ENCODE peak calls at places on chromosomes 4 and X, in four cellular contexts. E is fibroblast of mammary gland, V is RWPE1, I is breast epithelium. H is an unnamed sample.

GRCh38 chrX:68708503-68709290 is 61.2 kb downstream of the STARD8 start:
- DNase-seq in E (no peak), V (no peak), I (no peak), H (no peak)

GRCh38 chr4:130359537-130359936 is 1263.6 kb downstream of the C4orf33 start:
- DNase-seq in E (peak), V (peak), I (no peak), H (no peak)

GRCh38 chr4:107035711-107036601 is at the start of gene DKK2:
- DNase-seq in E (peak), V (peak), I (peak), H (no peak)

GRCh38 chr4:155025762-155026457 is 182.5 kb upstream of the NPY2R start:
- DNase-seq in E (peak), V (peak), I (no peak), H (no peak)

GRCh38 chr4:148126825-148127224 is 315.4 kb downstream of the NR3C2 start:
- DNase-seq in E (peak), V (no peak), I (no peak), H (no peak)

GRCh38 chr4:140930556-140930955 is 174.4 kb upstream of the TBC1D9 start:
- DNase-seq in E (no peak), V (no peak), I (no peak), H (no peak)

GRCh38 chrX:120311632-120312000 is 355 bp upstream of the TMEM255A start:
- DNase-seq in E (no peak), V (no peak), I (no peak), H (no peak)

GRCh38 chr4:48949086-48949485 is 37.0 kb upstream of the CWH43 start:
- DNase-seq in E (no peak), V (no peak), I (no peak), H (no peak)

GRCh38 chrX:13652256-13653021 is 502 bp upstream of the TCEANC start:
- DNase-seq in E (peak), V (peak), I (no peak), H (no peak)

GRCh38 chr4:178306565-178306964 is 864.3 kb upstream of the AGA start:
- DNase-seq in E (peak), V (no peak), I (no peak), H (no peak)

GRCh38 chr4:76449824-76450223 is 14.8 kb downstream of the SHROOM3 start:
- DNase-seq in E (no peak), V (no peak), I (no peak), H (no peak)

GRCh38 chr4:138925495-138925894 is 90.1 kb upstream of the NOCT start:
- DNase-seq in E (no peak), V (no peak), I (no peak), H (no peak)

GRCh38 chrX:4850312-4850711 is 1136.9 kb upstream of the PRKX start:
- DNase-seq in E (no peak), V (no peak), I (no peak), H (no peak)

GRCh38 chrX:78517124-78517523 is 142.0 kb downstream of the RTL3 start:
- DNase-seq in E (no peak), V (no peak), I (no peak), H (no peak)

GRCh38 chr4:88446124-88446523 is 10.8 kb upstream of the HERC5 start:
- DNase-seq in E (no peak), V (peak), I (no peak), H (no peak)

GRCh38 chr4:148094149-148094548 is 348.1 kb downstream of the NR3C2 start:
- DNase-seq in E (peak), V (no peak), I (no peak), H (no peak)

GRCh38 chr4:185343726-185344581 is 51.8 kb downstream of the LRP2BP start:
- DNase-seq in E (peak), V (no peak), I (no peak), H (no peak)

GRCh38 chrX:68083510-68083909 is 349.8 kb downstream of the OPHN1 start:
- DNase-seq in E (peak), V (no peak), I (no peak), H (no peak)

GRCh38 chr4:41349021-41349420 is 92.3 kb downstream of the UCHL1 start:
- DNase-seq in E (no peak), V (no peak), I (no peak), H (no peak)

GRCh38 chrX:20361890-20362262 is 95.2 kb upstream of the RPS6KA3 start:
- DNase-seq in E (peak), V (peak), I (no peak), H (no peak)

DNA sequence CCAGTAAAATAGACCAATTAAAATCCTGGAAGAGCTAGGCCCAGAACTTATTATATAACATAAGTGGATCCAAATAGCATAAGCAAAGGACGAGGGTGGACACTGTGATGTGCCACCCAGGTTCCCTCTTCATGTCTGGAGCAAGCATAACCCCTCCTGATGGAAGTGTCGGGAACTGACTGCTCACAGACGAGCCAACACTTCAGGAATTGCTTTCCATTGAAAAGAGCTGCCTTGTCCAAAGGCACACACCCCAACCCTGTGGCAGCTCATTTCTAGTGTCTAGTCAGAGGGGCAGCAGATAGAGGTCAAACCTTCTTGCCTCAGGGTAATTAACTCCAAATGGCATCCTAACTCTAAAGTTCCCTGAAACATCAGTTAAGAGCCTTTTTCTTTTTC is 15.3 kb downstream of the DDIT4L start:
- DNase-seq in E (no peak), V (no peak), I (no peak), H (no peak)
- TF ChIP-seq CTCF in E (no peak), V (no peak), I (no peak), H (no peak)

GRCh38 chr4:7187297-7187592 is 5.1 kb upstream of the SORCS2 start:
- DNase-seq in E (no peak), V (no peak), I (peak), H (no peak)
- TF ChIP-seq CTCF in E (no peak), V (no peak), I (no peak), H (no peak)

GRCh38 chrX:70032797-70033196 is 16.9 kb downstream of the AWAT2 start:
- DNase-seq in E (no peak), V (no peak), I (no peak), H (no peak)

GRCh38 chrX:70034646-70035045 is 15.1 kb downstream of the AWAT2 start:
- DNase-seq in E (no peak), V (no peak), I (no peak), H (no peak)

GRCh38 chrX:70030242-70030823 is 19.4 kb downstream of the AWAT2 start:
- DNase-seq in E (peak), V (peak), I (no peak), H (no peak)

GRCh38 chrX:70029790-70030189 is 19.9 kb downstream of the AWAT2 start:
- DNase-seq in E (no peak), V (no peak), I (no peak), H (no peak)

DNA sequence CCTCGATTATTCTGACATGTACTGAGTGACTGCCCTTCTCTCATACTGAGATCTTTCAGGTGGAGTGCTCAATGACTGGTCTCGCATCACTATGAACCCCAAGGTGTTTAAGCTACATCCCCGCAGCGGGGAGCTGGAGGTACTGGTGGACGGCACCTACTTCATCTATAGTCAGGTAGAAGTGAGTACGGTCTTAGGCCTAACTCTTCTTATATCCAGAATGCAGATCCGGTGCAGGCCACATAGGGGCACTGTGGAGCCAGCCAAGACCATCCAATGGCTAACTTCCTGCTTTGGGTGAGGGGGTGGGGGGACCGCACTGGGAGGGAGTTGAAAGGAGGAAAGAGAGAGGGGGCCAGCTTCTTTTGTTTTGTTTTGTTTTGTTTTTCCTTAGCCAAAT is 16.4 kb downstream of the AWAT2 start:
- DNase-seq in E (peak), V (no peak), I (no peak), H (no peak)
- TF ChIP-seq CTCF in E (peak), V (peak), I (no peak), H (no peak)

DNA sequence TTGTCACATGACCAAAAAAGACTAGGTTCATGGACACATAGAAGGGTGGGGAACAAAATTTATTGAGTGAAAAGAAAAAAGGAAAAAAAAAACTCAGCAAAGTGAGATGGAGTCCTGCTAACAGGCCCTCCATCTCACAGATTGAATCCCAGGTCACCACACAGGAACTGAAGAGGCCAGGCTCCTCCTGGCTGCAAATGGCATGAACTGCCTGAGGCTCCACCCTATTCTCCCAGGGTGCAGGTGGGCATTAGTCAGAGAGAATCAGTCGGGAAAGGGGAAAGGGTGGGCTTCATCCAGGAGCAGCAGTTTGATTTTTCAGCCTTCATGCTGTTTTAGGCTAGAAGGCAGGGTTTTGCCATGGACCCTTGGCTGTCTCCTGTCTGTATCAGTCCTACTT is 128.5 kb upstream of the GRID2 start:
- DNase-seq in E (no peak), V (no peak), I (no peak), H (no peak)
- TF ChIP-seq CTCF in E (no peak), V (no peak), I (no peak), H (no peak)

DNA sequence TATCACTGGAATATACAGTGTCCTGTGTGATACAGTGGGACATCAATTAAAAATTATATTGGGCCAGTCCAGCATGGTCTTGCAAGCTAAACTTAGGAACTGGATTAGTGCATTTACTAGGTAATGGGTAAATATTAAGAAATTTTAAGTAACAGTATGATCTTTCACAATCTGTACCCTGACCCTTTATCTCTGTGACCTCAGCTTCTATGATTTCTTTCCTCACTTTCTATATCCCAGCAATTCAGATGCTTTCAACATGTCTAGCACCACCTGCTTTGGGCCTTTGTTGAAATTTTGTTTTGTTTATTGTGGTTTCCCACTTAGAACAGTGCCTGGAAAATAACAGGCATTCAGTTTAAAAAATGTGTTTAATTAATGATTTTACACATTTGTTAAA is 2295.4 kb downstream of the ARAP2 start:
- DNase-seq in E (no peak), V (no peak), I (no peak), H (no peak)
- TF ChIP-seq CTCF in E (no peak), V (no peak), I (no peak), H (no peak)

DNA sequence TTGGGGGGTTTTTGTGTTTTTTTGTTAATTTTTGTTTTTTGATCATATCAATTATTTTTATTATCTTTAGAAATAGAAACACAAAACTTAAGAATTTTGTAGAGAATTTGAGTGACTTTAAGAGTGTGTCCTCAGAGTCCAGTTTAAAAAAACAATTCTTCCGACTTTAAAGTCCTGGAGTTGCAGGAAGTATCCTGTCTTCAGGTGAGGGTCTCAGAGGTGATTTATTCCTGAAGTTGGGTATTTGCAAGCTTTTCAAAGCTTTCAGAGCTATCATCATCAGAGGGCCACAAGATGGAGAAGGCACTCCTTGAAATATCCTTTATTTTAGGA is 23.0 kb downstream of the TLR10 start:
- DNase-seq in E (no peak), V (no peak), I (no peak), H (no peak)
- TF ChIP-seq CTCF in E (no peak), V (peak), I (no peak), H (no peak)